ENCODE peak calls at places on chromosome 11, in nine cellular contexts. D is trophoblast cell, I is HCT116, R is colonic mucosa, N is NT2/D1, F is K562, T is IMR-90, S is SK-N-SH, B is MM.1S. H is an unnamed sample.

GRCh38 chr11:71454470-71455113 is 1.6 kb downstream of the NADSYN1 start:
- DNase-seq in D (peak; percentile 2), I (no peak), R (peak; percentile 71), N (no peak), F (no peak), T (no peak), S (no peak), B (peak; percentile 19), H (no peak)

GRCh38 chr11:104301776-104302175 is 137.8 kb upstream of the PDGFD start:
- DNase-seq in D (peak; percentile 37), I (no peak), R (no peak), N (no peak), F (no peak), T (no peak), S (no peak), B (no peak), H (no peak)

GRCh38 chr11:94864646-94865045 is 96.5 kb downstream of the AMOTL1 start:
- DNase-seq in D (no peak), I (no peak), R (no peak), N (no peak), F (no peak), T (no peak), S (no peak), B (no peak), H (no peak)

GRCh38 chr11:116596346-116597260 is 176.2 kb downstream of the BUD13 start:
- DNase-seq in D (no peak), I (no peak), R (no peak), N (no peak), F (no peak), T (no peak), S (no peak), B (no peak), H (no peak)

GRCh38 chr11:40537734-40538133 is 921.7 kb downstream of the LRRC4C start:
- DNase-seq in D (no peak), I (no peak), R (no peak), N (peak; percentile 11), F (no peak), T (no peak), S (no peak), B (no peak), H (no peak)

GRCh38 chr11:7030836-7031235 is 10.6 kb downstream of the NLRP14 start:
- DNase-seq in D (no peak), I (no peak), R (no peak), N (no peak), F (no peak), T (no peak), S (no peak), B (no peak), H (no peak)

GRCh38 chr11:113240389-113240788 is 74.0 kb upstream of the TTC12 start:
- DNase-seq in D (no peak), I (no peak), R (no peak), N (no peak), F (no peak), T (no peak), S (no peak), B (no peak), H (no peak)

GRCh38 chr11:127055240-127055639 is 54.7 kb upstream of the KIRREL3 start:
- DNase-seq in D (no peak), I (no peak), R (no peak), N (no peak), F (no peak), T (no peak), S (no peak), B (no peak), H (no peak)

GRCh38 chr11:44542372-44542771 is 23.1 kb upstream of the CD82 start:
- DNase-seq in D (peak; percentile 23), I (no peak), R (no peak), N (no peak), F (peak; percentile 82), T (no peak), S (no peak), B (no peak), H (no peak)

GRCh38 chr11:35944503-35945136 is 758 bp downstream of the LDLRAD3 start:
- DNase-seq in D (no peak), I (no peak), R (no peak), N (no peak), F (no peak), T (no peak), S (peak; percentile 56), B (no peak), H (peak; percentile 62)

GRCh38 chr11:46102843-46103242 is 18.4 kb downstream of the PHF21A start:
- DNase-seq in D (no peak), I (no peak), R (no peak), N (no peak), F (peak; percentile 21), T (no peak), S (no peak), B (no peak), H (no peak)

GRCh38 chr11:46106530-46107407 is 14.5 kb downstream of the PHF21A start:
- DNase-seq in D (peak; percentile 29), I (no peak), R (no peak), N (no peak), F (peak; percentile 21), T (no peak), S (peak; percentile 19), B (no peak), H (no peak)

GRCh38 chr11:46107408-46107718 is 13.9 kb downstream of the PHF21A start:
- DNase-seq in D (no peak), I (no peak), R (no peak), N (no peak), F (no peak), T (no peak), S (no peak), B (no peak), H (no peak)

GRCh38 chr11:46105902-46106301 is 15.4 kb downstream of the PHF21A start:
- DNase-seq in D (no peak), I (no peak), R (no peak), N (no peak), F (no peak), T (no peak), S (no peak), B (no peak), H (no peak)

DNA sequence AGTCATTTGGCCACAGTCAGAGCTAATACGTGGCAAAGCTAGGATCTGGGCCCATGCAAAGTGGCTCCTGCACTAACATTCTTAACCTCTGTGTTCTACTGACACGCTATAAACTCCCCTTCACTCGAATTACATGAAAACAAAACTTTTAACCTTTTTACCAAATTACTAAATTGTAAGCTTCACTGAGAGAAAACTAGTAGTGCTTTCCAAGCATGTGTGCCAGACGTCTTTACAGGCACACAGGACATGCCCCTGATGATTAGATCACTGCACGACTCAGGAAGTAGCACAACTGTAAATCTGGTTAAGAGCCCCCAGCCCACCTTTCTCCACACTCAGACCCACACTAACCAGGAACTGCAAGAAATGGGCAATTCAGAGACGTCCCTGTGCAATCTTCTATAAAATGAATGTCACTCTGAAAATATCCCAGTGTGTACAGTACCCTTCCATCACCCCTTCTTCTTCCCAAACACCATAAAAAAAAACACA is 16.1 kb downstream of the PHF21A start:
- DNase-seq in D (no peak), I (no peak), R (no peak), N (no peak), F (no peak), T (no peak), S (peak; percentile 32), B (no peak), H (no peak)
- H3K9ac ChIP-seq in D (no peak overlapping the region), I (no peak overlapping the region), R (no peak overlapping the region), N (no peak overlapping the region), F (peak overlapping the region; percentile 70), T (no peak overlapping the region), S (no peak overlapping the region), B (no peak overlapping the region), H (no peak overlapping the region)

DNA sequence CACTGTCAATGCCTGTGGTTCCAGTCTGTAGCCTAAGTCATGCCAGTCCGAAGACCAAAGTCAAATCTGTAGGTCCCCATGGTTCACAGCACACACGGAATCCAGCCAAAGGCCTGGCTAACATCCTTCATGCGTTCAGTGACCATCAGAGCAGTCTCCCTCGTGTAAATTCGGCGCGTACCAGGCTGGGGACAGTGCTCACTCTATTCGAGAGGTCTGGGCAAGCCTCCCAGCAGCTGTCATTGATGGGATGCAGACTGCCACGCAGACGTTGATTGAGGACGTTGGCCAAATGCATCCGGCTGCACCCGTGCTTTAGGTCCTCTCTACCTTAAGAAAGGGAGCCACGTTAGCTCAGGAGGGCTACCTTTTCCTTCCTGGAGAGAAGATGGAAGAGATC is 11.9 kb downstream of the CTTN start:
- DNase-seq in D (no peak), I (no peak), R (no peak), N (no peak), F (no peak), T (no peak), S (no peak), B (no peak), H (no peak)
- H3K36me3 ChIP-seq in D (peaks cover 85% of the 10 kb centered on the region), I (peaks cover 76% of the 10 kb centered on the region), R (peaks cover 17% of the 10 kb centered on the region), N (peaks cover 96% of the 10 kb centered on the region), F (peaks cover 96% of the 10 kb centered on the region), T (peaks cover 88% of the 10 kb centered on the region), S (peaks cover 58% of the 10 kb centered on the region), B (no peaks in the 10 kb centered on the region), H (peaks cover 98% of the 10 kb centered on the region)

DNA sequence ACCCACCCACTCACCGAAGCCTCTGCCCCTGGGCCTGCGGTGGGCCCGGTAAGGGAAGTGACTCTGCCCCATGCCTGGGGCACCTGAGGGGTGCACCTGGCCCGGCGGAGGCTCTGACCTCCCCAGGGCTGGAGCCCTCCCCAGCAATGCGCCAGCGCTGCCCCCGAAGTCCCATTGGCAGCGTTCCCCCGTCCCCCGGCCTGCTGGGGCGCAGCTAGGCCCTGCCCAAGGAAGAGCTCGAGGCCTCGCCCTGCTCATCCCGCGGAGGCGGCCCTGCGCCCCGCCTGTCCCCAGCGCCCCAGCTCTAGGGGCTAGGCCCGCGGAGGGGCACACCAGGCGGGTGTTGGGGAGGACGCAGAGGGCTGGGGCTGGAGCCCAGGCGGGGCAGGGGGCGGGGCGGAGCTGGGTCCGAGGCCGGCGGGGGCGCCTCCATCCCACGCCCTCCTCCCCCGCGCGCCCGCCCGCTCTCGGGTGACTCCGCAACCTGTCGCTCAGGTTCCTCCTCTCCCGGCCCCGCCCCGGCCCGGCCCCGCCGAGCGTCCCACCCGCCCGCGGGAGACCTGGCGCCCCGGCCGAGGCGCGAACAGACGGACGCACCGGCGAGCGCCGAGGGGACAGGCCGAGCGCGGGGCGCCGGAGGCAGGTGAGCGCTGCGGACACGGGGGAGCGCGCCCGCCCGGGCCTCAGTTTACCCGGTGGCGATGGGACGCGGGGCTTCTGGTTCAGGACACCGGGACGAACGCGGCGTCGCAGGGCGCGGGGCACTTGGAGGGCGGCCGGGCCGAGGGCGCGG is at the start of gene EPS8L2:
- DNase-seq in D (peak; percentile 70), I (no peak), R (peak; percentile 92), N (no peak), F (peak; percentile 92), T (no peak), S (peak; percentile 45), B (no peak), H (peak; percentile 38)
- H3K9ac ChIP-seq in D (peak within 1 kb of the TSS; percentile 80), I (peak within 1 kb of the TSS; percentile 89), R (peak within 1 kb of the TSS; percentile 96), N (peak within 1 kb of the TSS; percentile 90), F (peak within 1 kb of the TSS; percentile 87), T (peak within 1 kb of the TSS; percentile 68), S (no peak within 1 kb of the TSS), B (no peak within 1 kb of the TSS), H (peak within 1 kb of the TSS; percentile 95)

DNA sequence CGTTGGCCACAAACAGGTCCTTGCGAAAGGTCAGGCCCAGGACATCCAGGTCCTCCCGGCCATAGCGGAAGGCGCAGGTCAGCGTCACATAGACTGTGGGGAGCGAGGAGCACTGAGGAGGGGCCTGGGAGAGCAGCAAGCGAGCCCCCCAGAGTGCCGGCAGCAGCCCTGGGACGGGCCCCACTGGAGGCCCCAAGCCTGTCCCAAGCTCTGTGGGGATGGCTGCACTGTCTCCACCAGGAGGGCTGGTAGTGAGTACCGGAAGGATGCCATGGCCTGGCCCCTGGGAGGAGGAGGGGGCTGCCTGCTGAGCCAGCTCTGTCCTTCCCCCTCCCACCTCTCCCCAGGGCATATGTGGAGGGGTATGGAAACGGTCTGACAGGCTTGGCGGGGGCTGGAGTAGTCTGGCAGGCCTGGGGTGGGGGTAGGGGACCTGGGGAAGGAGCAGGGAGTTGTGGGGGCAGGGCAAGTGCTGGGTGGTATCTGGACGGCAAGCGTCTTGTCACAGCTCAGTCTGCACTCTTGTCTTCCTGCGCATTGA is 42.9 kb downstream of the TPBGL start:
- DNase-seq in D (no peak), I (no peak), R (no peak), N (no peak), F (no peak), T (no peak), S (peak; percentile 54), B (no peak), H (no peak)
- H3K36me3 ChIP-seq in D (peaks cover 42% of the 10 kb centered on the region), I (peaks cover 2% of the 10 kb centered on the region), R (peaks cover 1% of the 10 kb centered on the region), N (peaks cover 81% of the 10 kb centered on the region), F (peaks cover 72% of the 10 kb centered on the region), T (peaks cover 18% of the 10 kb centered on the region), S (no peaks in the 10 kb centered on the region), B (no peaks in the 10 kb centered on the region), H (peaks cover 39% of the 10 kb centered on the region)

H was measured in adipocyte.